ENCODE peak calls at places on chromosomes 6 and 20, in four cellular contexts. N, A, X and K are unnamed samples.

GRCh38 chr6:128438311-128438916 is 82.0 kb downstream of the PTPRK start:
- DNase-seq in X (no peak), N (no peak), A (no peak), K (no peak)

GRCh38 chr6:97085772-97086171 is 161.2 kb downstream of the KLHL32 start:
- DNase-seq in A (no peak), X (no peak), N (no peak), K (no peak)

GRCh38 chr6:122286512-122286911 is 112.9 kb upstream of the HSF2 start:
- DNase-seq in X (no peak), N (no peak), A (no peak), K (no peak)

GRCh38 chr6:70371454-70372105 is 41.7 kb upstream of the FAM135A start:
- DNase-seq in X (peak; percentile 47), N (peak; percentile 70), A (peak; percentile 67), K (peak; percentile 39)

GRCh38 chr20:10352934-10353866 is 80.8 kb downstream of the MKKS start:
- DNase-seq in A (no peak), N (peak; percentile 57), X (no peak), K (no peak)

GRCh38 chr20:47860049-47860830 is 75.0 kb upstream of the SULF2 start:
- DNase-seq in N (no peak), X (no peak), A (no peak), K (no peak)

GRCh38 chr6:21244897-21245470 is 348.6 kb upstream of the SOX4 start:
- DNase-seq in N (no peak), X (no peak), A (no peak), K (no peak)

GRCh38 chr20:16459019-16459700 is 114.1 kb downstream of the KIF16B start:
- DNase-seq in X (no peak), N (no peak), A (no peak), K (no peak)

GRCh38 chr20:4913147-4913546 is 88.2 kb downstream of the SLC23A2 start:
- DNase-seq in A (no peak), N (no peak), X (no peak), K (no peak)

GRCh38 chr20:51955756-51956155 is 153.4 kb upstream of the SALL4 start:
- DNase-seq in X (no peak), A (no peak), N (no peak), K (no peak)

GRCh38 chr20:2103454-2104153 is 2.0 kb downstream of the STK35 start:
- DNase-seq in X (peak; percentile 18), A (no peak), N (peak; percentile 72), K (no peak)

GRCh38 chr6:117600008-117600743 is 2.1 kb downstream of the GOPC start:
- DNase-seq in A (no peak), N (no peak), X (no peak), K (no peak)

GRCh38 chr6:34791164-34791841 is 580 bp upstream of the BLTP3A start:
- DNase-seq in X (peak; percentile 37), A (peak; percentile 10), N (peak; percentile 62), K (no peak)

GRCh38 chr20:51931321-51931720 is 129.0 kb upstream of the SALL4 start:
- DNase-seq in X (no peak), N (peak; percentile 30), A (no peak), K (no peak)

GRCh38 chr6:79874531-79875132 is 72.7 kb downstream of the ELOVL4 start:
- DNase-seq in X (no peak), N (no peak), A (no peak), K (no peak)

GRCh38 chr6:170376386-170377084 is 70.0 kb downstream of the FAM120B start:
- DNase-seq in N (no peak), A (no peak), X (no peak), K (no peak)

GRCh38 chr6:5998236-5998635 is 8.5 kb downstream of the NRN1 start:
- DNase-seq in A (no peak), X (no peak), N (no peak), K (no peak)

GRCh38 chr20:57957397-57958049 is 247.7 kb upstream of the PMEPA1 start:
- DNase-seq in X (no peak), N (no peak), A (no peak), K (no peak)

GRCh38 chr20:34604980-34605788 is 46.7 kb downstream of the MAP1LC3A start:
- DNase-seq in A (no peak), N (no peak), X (no peak), K (no peak)

GRCh38 chr6:106422551-106422950 is 62.0 kb downstream of the CRYBG1 start:
- DNase-seq in X (no peak), N (no peak), A (no peak), K (no peak)
- TF ChIP-seq TCF7L2 in X (no peak), N (no peak), A (no peak), K (no peak)

GRCh38 chr20:44087051-44087856 is 99.7 kb downstream of the JPH2 start:
- DNase-seq in X (no peak), N (no peak), A (no peak), K (no peak)
- TF ChIP-seq REST in X (no peak), N (no peak), A (no peak), K (no peak)

DNA sequence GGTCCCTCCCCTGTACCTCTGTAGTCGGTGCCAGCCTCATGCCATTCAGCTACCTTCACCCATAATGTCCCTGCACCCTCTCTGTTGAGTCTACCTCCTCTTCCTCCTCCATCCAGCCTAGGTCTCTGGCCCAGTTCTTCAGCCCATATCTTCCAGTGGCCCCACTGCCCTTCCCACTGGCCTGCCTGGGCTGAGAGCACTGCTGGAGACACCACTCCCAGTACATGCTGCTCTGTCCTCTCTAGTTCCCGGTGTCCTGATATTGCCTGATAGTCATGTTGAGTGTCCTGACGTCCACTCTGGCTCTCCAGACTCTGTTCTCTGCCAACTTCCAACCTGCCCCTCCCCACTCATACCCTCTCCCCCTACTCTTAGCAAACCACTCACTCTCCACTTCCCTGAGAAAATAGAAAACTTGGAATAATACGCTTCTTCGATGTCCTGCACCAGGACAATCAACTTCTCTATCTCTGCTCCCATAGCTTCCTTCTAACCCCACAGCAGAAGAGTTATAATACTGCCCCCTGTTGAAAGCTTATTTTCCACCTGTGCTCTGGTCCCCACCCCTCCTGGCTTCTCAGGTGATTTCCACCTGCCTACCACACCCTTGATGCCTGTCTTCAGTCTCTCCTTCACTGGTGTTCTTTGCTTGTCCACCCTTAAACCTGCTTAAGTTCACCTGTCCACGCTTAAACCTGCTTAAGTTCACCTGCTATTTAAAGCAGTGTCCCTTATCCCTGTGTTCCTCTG is 19.8 kb downstream of the SLC22A3 start:
- DNase-seq in A (no peak), N (no peak), X (no peak), K (no peak)
- TF ChIP-seq CTCF in A (no peak), N (no peak), X (no peak), K (no peak)

DNA sequence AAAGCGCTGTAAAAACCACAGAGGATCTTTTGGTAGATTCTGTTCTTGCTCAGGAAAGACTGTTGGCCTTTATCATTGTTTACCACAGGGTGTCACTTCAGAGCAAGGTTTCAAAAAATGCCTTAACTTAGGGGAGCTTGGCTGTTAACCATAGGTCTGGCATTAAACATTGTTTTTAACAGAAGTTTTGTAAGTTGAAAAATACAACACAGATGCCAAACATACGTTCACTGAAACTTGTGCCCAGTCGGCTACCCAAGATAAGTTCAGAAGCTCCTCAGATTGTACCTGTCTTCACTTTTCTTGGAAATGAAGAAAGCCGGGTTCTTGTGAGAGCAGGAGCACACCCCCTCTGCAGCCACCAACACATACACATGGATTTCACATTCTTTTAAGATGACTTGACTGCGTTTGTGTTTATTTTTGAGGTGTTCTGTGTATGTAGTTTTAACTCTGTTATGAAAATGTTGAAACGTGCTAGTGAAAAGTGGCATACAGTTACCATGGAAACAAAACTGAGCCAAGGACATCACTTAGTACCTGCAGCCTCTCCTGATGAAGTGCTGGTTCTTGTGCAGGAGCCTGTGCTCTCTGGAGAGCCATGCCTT is 64.9 kb downstream of the SYCP2L start:
- DNase-seq in N (peak; percentile 70), X (no peak), A (no peak), K (peak; percentile 43)
- TF ChIP-seq TCF7L2 in N (no peak), X (no peak), A (no peak), K (no peak)

DNA sequence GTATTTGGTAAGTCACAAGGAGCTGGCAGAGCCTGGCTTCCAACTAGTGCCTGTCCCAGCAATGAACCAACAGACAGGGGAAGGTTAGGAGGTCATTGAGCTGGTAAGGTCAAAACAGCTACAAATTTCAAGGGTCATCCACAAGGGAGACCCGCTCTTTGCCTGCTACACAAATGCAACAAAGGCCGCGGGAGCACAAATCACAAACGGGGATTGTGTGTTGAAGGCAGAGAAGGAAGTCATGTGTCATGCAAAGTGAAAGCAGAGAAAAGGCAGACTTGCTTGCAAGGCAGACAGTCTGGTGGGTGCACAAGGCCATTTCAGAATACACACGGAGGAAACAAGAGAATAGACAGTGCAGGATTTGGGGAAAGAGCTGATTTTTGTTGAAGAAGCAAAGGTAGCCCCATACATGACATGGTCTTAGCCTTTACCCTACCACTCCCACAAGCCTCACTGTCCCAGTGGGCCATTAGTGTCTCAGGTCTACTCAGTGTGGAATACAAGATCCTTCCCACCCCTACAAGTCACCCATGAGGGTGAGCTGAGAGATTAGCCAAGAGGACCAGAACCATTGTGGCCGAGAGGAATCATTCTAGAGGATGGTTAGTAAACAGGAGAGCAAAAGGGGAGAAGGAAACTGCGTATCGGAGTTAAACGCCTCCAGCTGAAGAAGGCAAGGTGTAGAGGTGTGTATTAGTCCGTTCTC is 18.1 kb upstream of the SAMHD1 start:
- DNase-seq in N (peak; percentile 53), A (no peak), X (no peak), K (no peak)
- TF ChIP-seq REST in N (no peak), A (no peak), X (no peak), K (no peak)